ENCODE peak calls at places on chromosomes 2 and 18, in eight cellular contexts. One of them, this sample, is unnamed.

GRCh38 chr2:198098918-198099317 is 294.5 kb downstream of the PLCL1 start:
- DNase-seq in NCI-H1105: no peak
- DNase-seq in CD4-positive, alpha-beta T cell: no peak
- DNase-seq in anterior cingulate cortex: no peak
- DNase-seq in NCI-H1092: no peak
- DNase-seq in sigmoid colon: no peak
- DNase-seq in NCI-H748 treated with DMSO at 0.1 percent for 48 hours: no peak
- DNase-seq in progenitor cell of endocrine pancreas: no peak
- DNase-seq in this sample: peak

GRCh38 chr2:241868661-241869081 is 858 bp upstream of the RTP5 start:
- DNase-seq in NCI-H1105: peak
- DNase-seq in CD4-positive, alpha-beta T cell: no peak
- DNase-seq in anterior cingulate cortex: no peak
- DNase-seq in NCI-H1092: no peak
- DNase-seq in sigmoid colon: no peak
- DNase-seq in NCI-H748 treated with DMSO at 0.1 percent for 48 hours: no peak
- DNase-seq in progenitor cell of endocrine pancreas: no peak
- DNase-seq in this sample: no peak

GRCh38 chr2:112055833-112056625 is 960 bp downstream of the TMEM87B start:
- DNase-seq in NCI-H1105: peak
- DNase-seq in CD4-positive, alpha-beta T cell: peak
- DNase-seq in anterior cingulate cortex: no peak
- DNase-seq in NCI-H1092: no peak
- DNase-seq in sigmoid colon: peak
- DNase-seq in NCI-H748 treated with DMSO at 0.1 percent for 48 hours: peak
- DNase-seq in progenitor cell of endocrine pancreas: no peak
- DNase-seq in this sample: peak

GRCh38 chr2:238845583-238846480 is 2.1 kb upstream of the TWIST2 start:
- DNase-seq in NCI-H1105: no peak
- DNase-seq in CD4-positive, alpha-beta T cell: no peak
- DNase-seq in anterior cingulate cortex: no peak
- DNase-seq in NCI-H1092: no peak
- DNase-seq in sigmoid colon: no peak
- DNase-seq in NCI-H748 treated with DMSO at 0.1 percent for 48 hours: no peak
- DNase-seq in progenitor cell of endocrine pancreas: no peak
- DNase-seq in this sample: no peak

GRCh38 chr2:39839261-39839848 is 60.3 kb upstream of the THUMPD2 start:
- DNase-seq in NCI-H1105: no peak
- DNase-seq in CD4-positive, alpha-beta T cell: no peak
- DNase-seq in anterior cingulate cortex: no peak
- DNase-seq in NCI-H1092: no peak
- DNase-seq in sigmoid colon: no peak
- DNase-seq in NCI-H748 treated with DMSO at 0.1 percent for 48 hours: no peak
- DNase-seq in progenitor cell of endocrine pancreas: no peak
- DNase-seq in this sample: no peak

GRCh38 chr18:56373601-56374000 is 264.8 kb downstream of the TXNL1 start:
- DNase-seq in NCI-H1105: no peak
- DNase-seq in CD4-positive, alpha-beta T cell: no peak
- DNase-seq in anterior cingulate cortex: no peak
- DNase-seq in NCI-H1092: no peak
- DNase-seq in sigmoid colon: no peak
- DNase-seq in NCI-H748 treated with DMSO at 0.1 percent for 48 hours: no peak
- DNase-seq in progenitor cell of endocrine pancreas: no peak
- DNase-seq in this sample: no peak

GRCh38 chr2:46336560-46336959 is 39.4 kb downstream of the EPAS1 start:
- DNase-seq in NCI-H1105: no peak
- DNase-seq in CD4-positive, alpha-beta T cell: no peak
- DNase-seq in anterior cingulate cortex: no peak
- DNase-seq in NCI-H1092: no peak
- DNase-seq in sigmoid colon: no peak
- DNase-seq in NCI-H748 treated with DMSO at 0.1 percent for 48 hours: no peak
- DNase-seq in progenitor cell of endocrine pancreas: no peak
- DNase-seq in this sample: no peak

GRCh38 chr18:8480506-8481328 is 128.5 kb upstream of the RAB12 start:
- DNase-seq in NCI-H1105: no peak
- DNase-seq in CD4-positive, alpha-beta T cell: no peak
- DNase-seq in anterior cingulate cortex: no peak
- DNase-seq in NCI-H1092: no peak
- DNase-seq in sigmoid colon: peak
- DNase-seq in NCI-H748 treated with DMSO at 0.1 percent for 48 hours: peak
- DNase-seq in progenitor cell of endocrine pancreas: peak
- DNase-seq in this sample: no peak

GRCh38 chr18:76495435-76496199 is 575 bp upstream of the ZNF516 start:
- DNase-seq in NCI-H1105: peak
- DNase-seq in CD4-positive, alpha-beta T cell: no peak
- DNase-seq in anterior cingulate cortex: no peak
- DNase-seq in NCI-H1092: peak
- DNase-seq in sigmoid colon: peak
- DNase-seq in NCI-H748 treated with DMSO at 0.1 percent for 48 hours: peak
- DNase-seq in progenitor cell of endocrine pancreas: peak
- DNase-seq in this sample: no peak

GRCh38 chr2:52976132-52976949 is 791.3 kb upstream of the CHAC2 start:
- DNase-seq in NCI-H1105: no peak
- DNase-seq in CD4-positive, alpha-beta T cell: no peak
- DNase-seq in anterior cingulate cortex: no peak
- DNase-seq in NCI-H1092: no peak
- DNase-seq in sigmoid colon: no peak
- DNase-seq in NCI-H748 treated with DMSO at 0.1 percent for 48 hours: no peak
- DNase-seq in progenitor cell of endocrine pancreas: no peak
- DNase-seq in this sample: peak

GRCh38 chr2:147646999-147647588 is 197.7 kb upstream of the ACVR2A start:
- DNase-seq in NCI-H1105: no peak
- DNase-seq in CD4-positive, alpha-beta T cell: no peak
- DNase-seq in anterior cingulate cortex: no peak
- DNase-seq in NCI-H1092: no peak
- DNase-seq in sigmoid colon: no peak
- DNase-seq in NCI-H748 treated with DMSO at 0.1 percent for 48 hours: no peak
- DNase-seq in progenitor cell of endocrine pancreas: no peak
- DNase-seq in this sample: no peak

GRCh38 chr18:59141294-59142068 is 1.8 kb downstream of the SEC11C start:
- DNase-seq in NCI-H1105: peak
- DNase-seq in CD4-positive, alpha-beta T cell: no peak
- DNase-seq in anterior cingulate cortex: no peak
- DNase-seq in NCI-H1092: peak
- DNase-seq in sigmoid colon: no peak
- DNase-seq in NCI-H748 treated with DMSO at 0.1 percent for 48 hours: peak
- DNase-seq in progenitor cell of endocrine pancreas: no peak
- DNase-seq in this sample: no peak

GRCh38 chr2:96325884-96326255 is 753 bp downstream of the ITPRIPL1 start:
- DNase-seq in NCI-H1105: no peak
- DNase-seq in CD4-positive, alpha-beta T cell: peak
- DNase-seq in anterior cingulate cortex: no peak
- DNase-seq in NCI-H1092: no peak
- DNase-seq in sigmoid colon: peak
- DNase-seq in NCI-H748 treated with DMSO at 0.1 percent for 48 hours: no peak
- DNase-seq in progenitor cell of endocrine pancreas: no peak
- DNase-seq in this sample: no peak

GRCh38 chr2:175698076-175698475 is 304.0 kb downstream of the LNPK start:
- DNase-seq in NCI-H1105: no peak
- DNase-seq in CD4-positive, alpha-beta T cell: no peak
- DNase-seq in anterior cingulate cortex: no peak
- DNase-seq in NCI-H1092: no peak
- DNase-seq in sigmoid colon: no peak
- DNase-seq in NCI-H748 treated with DMSO at 0.1 percent for 48 hours: no peak
- DNase-seq in progenitor cell of endocrine pancreas: no peak
- DNase-seq in this sample: no peak

GRCh38 chr2:106020821-106021316 is 173.2 kb downstream of the UXS1 start:
- DNase-seq in NCI-H1105: peak
- DNase-seq in CD4-positive, alpha-beta T cell: no peak
- DNase-seq in anterior cingulate cortex: no peak
- DNase-seq in NCI-H1092: peak
- DNase-seq in sigmoid colon: no peak
- DNase-seq in NCI-H748 treated with DMSO at 0.1 percent for 48 hours: no peak
- DNase-seq in progenitor cell of endocrine pancreas: no peak
- DNase-seq in this sample: no peak

GRCh38 chr18:53380063-53380639 is 844.3 kb downstream of the MBD2 start:
- DNase-seq in NCI-H1105: peak
- DNase-seq in CD4-positive, alpha-beta T cell: no peak
- DNase-seq in anterior cingulate cortex: no peak
- DNase-seq in NCI-H1092: peak
- DNase-seq in sigmoid colon: no peak
- DNase-seq in NCI-H748 treated with DMSO at 0.1 percent for 48 hours: peak
- DNase-seq in progenitor cell of endocrine pancreas: no peak
- DNase-seq in this sample: peak

GRCh38 chr2:240023792-240024191 is 1.4 kb downstream of the NDUFA10 start:
- DNase-seq in NCI-H1105: no peak
- DNase-seq in CD4-positive, alpha-beta T cell: no peak
- DNase-seq in anterior cingulate cortex: no peak
- DNase-seq in NCI-H1092: no peak
- DNase-seq in sigmoid colon: no peak
- DNase-seq in NCI-H748 treated with DMSO at 0.1 percent for 48 hours: no peak
- DNase-seq in progenitor cell of endocrine pancreas: no peak
- DNase-seq in this sample: no peak

GRCh38 chr2:26072925-26073768 is 39.3 kb downstream of the RAB10 start:
- DNase-seq in NCI-H1105: no peak
- DNase-seq in CD4-positive, alpha-beta T cell: no peak
- DNase-seq in anterior cingulate cortex: no peak
- DNase-seq in NCI-H1092: no peak
- DNase-seq in sigmoid colon: no peak
- DNase-seq in NCI-H748 treated with DMSO at 0.1 percent for 48 hours: no peak
- DNase-seq in progenitor cell of endocrine pancreas: no peak
- DNase-seq in this sample: no peak

This sample was measured in HS-5.